ENCODE peak calls at places on chromosomes 12 and 14, in six cellular contexts. A is cardiac muscle cell, H is RWPE1, B is heart left ventricle, Y is HL-60, O is testis. Q is an unnamed sample.

GRCh38 chr12:6925239-6925542 is 2.6 kb upstream of the ATN1 start:
- DNase-seq in A (no peak), H (no peak), B (no peak), Y (no peak), O (no peak), Q (no peak)

GRCh38 chr14:47863441-47863840 is 188.0 kb upstream of the MDGA2 start:
- DNase-seq in A (no peak), H (no peak), B (no peak), Y (no peak), O (no peak), Q (no peak)

GRCh38 chr14:37047226-37047625 is 125.2 kb downstream of the SLC25A21 start:
- DNase-seq in A (no peak), H (no peak), B (no peak), Y (no peak), O (no peak), Q (no peak)

GRCh38 chr14:49993565-49993964 is 100.7 kb downstream of the ARF6 start:
- DNase-seq in A (no peak), H (no peak), B (no peak), Y (no peak), O (no peak), Q (no peak)

GRCh38 chr14:77458249-77458950 is 507 bp downstream of the AHSA1 start:
- DNase-seq in A (peak), H (peak), B (peak), Y (no peak), O (peak), Q (no peak)

GRCh38 chr12:70560671-70561070 is 76.6 kb downstream of the PTPRB start:
- DNase-seq in A (no peak), H (no peak), B (no peak), Y (no peak), O (no peak), Q (no peak)

GRCh38 chr12:104426926-104427546 is 29.7 kb upstream of the CHST11 start:
- DNase-seq in A (no peak), H (no peak), B (no peak), Y (no peak), O (no peak), Q (no peak)

GRCh38 chr12:42504049-42504448 is 85.5 kb downstream of the PRICKLE1 start:
- DNase-seq in A (peak), H (no peak), B (no peak), Y (no peak), O (peak), Q (no peak)

GRCh38 chr12:51773145-51773869 is 75.2 kb downstream of the FIGNL2 start:
- DNase-seq in A (no peak), H (peak), B (no peak), Y (peak), O (no peak), Q (no peak)

GRCh38 chr12:132384916-132385315 is 55.5 kb upstream of the GALNT9 start:
- DNase-seq in A (no peak), H (no peak), B (no peak), Y (no peak), O (no peak), Q (no peak)

GRCh38 chr14:76329951-76330350 is 46.0 kb upstream of the ESRRB start:
- DNase-seq in A (no peak), H (no peak), B (no peak), Y (no peak), O (no peak), Q (no peak)

GRCh38 chr12:120818416-120818815 is 85.7 kb downstream of the SPPL3 start:
- DNase-seq in A (no peak), H (no peak), B (no peak), Y (no peak), O (no peak), Q (no peak)

GRCh38 chr12:122326597-122326996 is 60.3 kb upstream of the VPS33A start:
- DNase-seq in A (no peak), H (no peak), B (no peak), Y (no peak), O (no peak), Q (no peak)

GRCh38 chr12:109609256-109609821 is 35.7 kb downstream of the MVK start:
- DNase-seq in A (no peak), H (no peak), B (no peak), Y (no peak), O (no peak), Q (no peak)

GRCh38 chr12:25866586-25867378 is 91.7 kb upstream of the RASSF8 start:
- DNase-seq in A (no peak), H (no peak), B (no peak), Y (no peak), O (no peak), Q (no peak)

GRCh38 chr14:24389266-24389855 is 9.4 kb upstream of the NYNRIN start:
- DNase-seq in A (no peak), H (no peak), B (no peak), Y (no peak), O (no peak), Q (no peak)

GRCh38 chr14:65035049-65035448 is 48.4 kb downstream of the FNTB start:
- DNase-seq in A (no peak), H (no peak), B (peak), Y (no peak), O (no peak), Q (peak)

GRCh38 chr12:77645966-77646598 is 184.6 kb upstream of the NAV3 start:
- DNase-seq in A (no peak), H (no peak), B (no peak), Y (no peak), O (no peak), Q (no peak)

GRCh38 chr12:75735853-75736252 is 224.4 kb upstream of the KRR1 start:
- DNase-seq in A (no peak), H (no peak), B (no peak), Y (no peak), O (no peak), Q (no peak)

DNA sequence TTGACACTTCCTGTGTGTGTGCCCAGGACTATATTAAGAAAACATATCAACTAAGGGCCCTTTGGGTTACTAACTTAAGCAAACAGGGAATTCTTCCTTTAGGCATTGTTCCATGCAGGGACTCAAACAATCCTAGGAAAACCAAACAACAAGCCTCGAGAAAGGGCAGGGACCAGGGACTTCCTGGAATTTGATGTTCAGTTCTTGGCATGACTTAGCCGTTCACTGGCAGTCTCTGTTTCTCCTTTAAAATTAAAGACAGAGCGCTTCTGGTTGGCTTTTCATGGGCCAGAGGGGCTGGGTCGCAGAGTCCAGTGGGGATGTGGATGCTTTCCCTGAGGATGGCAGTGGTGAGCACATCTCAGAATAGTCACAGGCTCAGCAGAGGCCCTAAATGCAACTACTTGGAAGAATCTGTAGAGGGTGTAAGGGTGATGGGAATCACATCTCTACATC is 35.2 kb downstream of the RNFT2 start:
- DNase-seq in A (no peak), H (peak), B (no peak), Y (no peak), O (peak), Q (no peak)
- H3K27ac ChIP-seq in A (no peak), H (no peak), B (no peak), Y (no peak), O (no peak), Q (no peak)

GRCh38 chr14:63972323-63972932 is 119.6 kb downstream of the SYNE2 start:
- DNase-seq in A (no peak), H (no peak), B (no peak), Y (no peak), O (no peak), Q (no peak)
- TF ChIP-seq CTCF in A (no peak), H (no peak), B (no peak), Y (no peak), O (no peak), Q (no peak)

DNA sequence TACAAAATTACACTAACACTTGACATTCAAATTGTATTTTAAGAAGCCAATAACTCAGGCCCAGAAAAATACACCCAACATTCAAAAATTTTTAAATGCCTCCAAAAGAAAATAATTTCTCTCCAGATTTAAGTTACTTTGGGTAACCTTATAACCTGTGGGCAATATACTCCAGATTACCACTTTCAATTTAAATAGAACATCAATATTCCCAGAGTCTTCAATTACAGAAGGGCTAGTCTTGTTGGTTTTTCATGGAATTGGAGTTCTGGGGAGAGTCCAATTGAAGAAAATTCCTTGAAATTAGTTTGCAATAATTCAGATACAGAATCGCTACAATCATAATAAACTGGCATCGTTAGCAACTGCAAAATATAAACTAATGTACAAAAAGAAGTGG is 2.0 kb downstream of the PPP4R3A start:
- DNase-seq in A (no peak), H (no peak), B (no peak), Y (no peak), O (no peak), Q (no peak)
- H3K27ac ChIP-seq in A (peak), H (no peak), B (peak), Y (peak), O (peak), Q (peak)

GRCh38 chr14:74501691-74502090 is 8.1 kb downstream of the ISCA2 start:
- DNase-seq in A (no peak), H (no peak), B (no peak), Y (no peak), O (no peak), Q (no peak)

GRCh38 chr14:74502236-74503019 is 8.9 kb downstream of the ISCA2 start:
- DNase-seq in A (peak), H (no peak), B (peak), Y (no peak), O (peak), Q (peak)

GRCh38 chr14:74503256-74503972 is 9.8 kb downstream of the ISCA2 start:
- DNase-seq in A (no peak), H (no peak), B (peak), Y (no peak), O (no peak), Q (no peak)

GRCh38 chr14:74500417-74501134 is 7.0 kb downstream of the ISCA2 start:
- DNase-seq in A (no peak), H (no peak), B (peak), Y (no peak), O (no peak), Q (no peak)

GRCh38 chr14:74501135-74501614 is 7.6 kb downstream of the ISCA2 start:
- DNase-seq in A (peak), H (no peak), B (peak), Y (no peak), O (peak), Q (peak)
- TF ChIP-seq CTCF in A (peak), H (peak), B (peak), Y (no peak), O (peak), Q (peak)

DNA sequence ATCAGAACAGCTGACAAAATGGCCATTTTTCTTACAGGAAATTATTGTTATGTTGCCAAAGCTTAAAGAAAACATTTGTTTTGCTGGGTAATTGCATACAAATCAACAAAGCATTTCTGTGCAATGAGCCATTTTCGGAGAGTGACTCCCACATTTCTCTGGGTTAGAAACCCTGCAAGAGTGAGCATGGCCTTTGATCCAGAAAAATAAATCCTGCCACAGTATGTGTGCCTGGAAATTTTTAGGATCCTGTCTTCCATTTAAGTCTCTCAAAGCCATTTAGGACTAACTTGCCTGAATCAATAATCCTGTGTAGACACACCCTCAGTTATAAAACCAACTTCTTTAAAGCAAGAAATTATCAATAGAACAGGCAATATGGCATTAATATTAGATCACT is 617 bp downstream of the SLCO1A2 start:
- DNase-seq in A (no peak), H (no peak), B (no peak), Y (no peak), O (no peak), Q (no peak)
- H3K27ac ChIP-seq in A (no peak), H (no peak), B (no peak), Y (no peak), O (no peak), Q (no peak)

DNA sequence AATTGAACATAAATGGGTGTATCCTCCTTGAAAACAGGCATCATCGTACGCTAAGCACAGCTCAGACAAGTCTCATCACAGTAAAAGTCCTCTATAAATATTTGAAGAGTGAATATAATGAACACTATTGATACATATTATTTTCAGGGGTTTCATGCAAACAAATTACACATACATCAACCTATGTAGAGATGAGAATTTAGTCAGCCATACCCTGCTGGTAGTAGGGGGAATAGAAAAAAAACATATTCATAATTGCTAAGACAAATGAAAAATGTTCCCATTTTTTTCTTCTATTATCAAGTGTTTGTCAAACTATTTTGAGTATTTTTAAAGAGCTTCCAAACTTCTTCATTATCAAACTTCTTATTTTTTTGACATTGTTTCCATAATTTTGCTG is 205.6 kb upstream of the SOX5 start:
- DNase-seq in A (no peak), H (no peak), B (no peak), Y (no peak), O (no peak), Q (no peak)
- TF ChIP-seq CTCF in A (no peak), H (no peak), B (no peak), Y (no peak), O (no peak), Q (no peak)

DNA sequence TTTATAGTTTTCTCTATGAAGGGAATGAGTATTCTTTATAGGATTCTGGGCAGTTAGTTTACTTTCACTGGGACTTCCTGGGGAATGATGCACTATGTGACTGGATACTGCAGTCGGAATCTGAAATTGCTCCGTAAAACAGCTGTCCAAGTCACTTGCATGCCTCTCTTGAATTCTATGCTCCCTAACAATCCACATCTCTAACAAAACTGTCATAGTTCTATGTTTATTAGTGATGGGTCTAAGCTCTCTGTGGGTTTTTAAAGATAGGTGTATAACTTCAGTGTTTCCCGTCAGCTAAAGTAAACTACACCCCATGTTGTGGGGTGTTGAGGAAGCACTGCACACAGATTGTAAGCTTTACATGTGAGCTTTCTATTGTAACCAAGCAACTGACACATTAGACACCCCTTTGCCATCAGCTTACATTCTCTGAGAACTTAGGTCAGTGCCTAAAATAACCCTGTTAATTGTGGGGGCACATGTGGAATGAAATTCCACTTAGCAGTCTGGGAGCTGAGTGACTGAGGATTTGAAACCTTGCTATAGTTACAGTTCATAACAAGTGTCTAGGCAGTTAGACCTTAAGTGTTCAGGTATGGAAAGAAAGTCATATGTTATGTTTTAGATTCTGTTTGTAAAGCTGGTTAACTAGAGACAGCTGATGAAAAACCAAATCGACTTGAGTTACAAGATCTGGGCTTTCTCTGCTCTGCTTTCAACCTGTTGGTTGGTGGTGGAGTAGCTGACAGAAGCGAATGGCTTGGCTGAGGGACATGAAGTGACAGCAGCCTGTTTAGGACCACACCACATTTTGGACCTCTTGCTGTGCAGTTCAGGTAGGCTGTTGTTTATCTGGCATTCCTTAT is 165.7 kb downstream of the AKAP6 start:
- DNase-seq in A (peak), H (no peak), B (no peak), Y (no peak), O (no peak), Q (no peak)
- H3K27ac ChIP-seq in A (peak), H (no peak), B (peak), Y (no peak), O (no peak), Q (peak)

GRCh38 chr14:34439090-34439489 is 22.9 kb downstream of the SPTSSA start:
- DNase-seq in A (no peak), H (no peak), B (no peak), Y (no peak), O (no peak), Q (no peak)
- TF ChIP-seq CTCF in A (peak), H (no peak), B (no peak), Y (no peak), O (no peak), Q (no peak)

GRCh38 chr12:20602671-20603402 is 92.3 kb upstream of the SLCO1C1 start:
- DNase-seq in A (no peak), H (no peak), B (no peak), Y (no peak), O (no peak), Q (no peak)
- H3K27ac ChIP-seq in A (no peak), H (no peak), B (peak), Y (no peak), O (no peak), Q (peak)

GRCh38 chr12:106246891-106247730 is 709 bp downstream of the CKAP4 start:
- DNase-seq in A (peak), H (peak), B (peak), Y (no peak), O (peak), Q (peak)
- TF ChIP-seq CTCF in A (no peak), H (no peak), B (no peak), Y (no peak), O (no peak), Q (no peak)